ENCODE peak calls at places on chromosome 10, in five cellular contexts. F is AG04450, C is NB4, E is HEK293T, V is AG08395. K is an unnamed sample.

GRCh38 chr10:11760151-11760550 is 18.0 kb downstream of the ECHDC3 start:
- DNase-seq in F (no peak), V (no peak), C (no peak), E (no peak), K (no peak)

GRCh38 chr10:130213286-130214080 is 77.3 kb downstream of the GLRX3 start:
- DNase-seq in E (no peak), C (no peak), F (no peak), V (no peak), K (no peak)

GRCh38 chr10:31126593-31126992 is 94.9 kb upstream of the ZNF438 start:
- DNase-seq in E (no peak), C (no peak), F (no peak), V (no peak), K (no peak)

GRCh38 chr10:1044146-1044545 is 4.8 kb downstream of the IDI1 start:
- DNase-seq in E (no peak), V (no peak), F (no peak), C (no peak), K (no peak)

GRCh38 chr10:73979428-73980407 is 18.2 kb upstream of the VCL start:
- DNase-seq in F (no peak), V (no peak), E (no peak), C (peak), K (no peak)

GRCh38 chr10:22245567-22245966 is 27.8 kb upstream of the EBLN1 start:
- DNase-seq in C (no peak), F (no peak), E (no peak), V (peak), K (no peak)

GRCh38 chr10:11145498-11145855 is 127.8 kb downstream of the CELF2 start:
- DNase-seq in C (peak), F (no peak), E (no peak), V (no peak), K (peak)

GRCh38 chr10:130022501-130023299 is 58.6 kb upstream of the EBF3 start:
- DNase-seq in E (no peak), V (peak), F (peak), C (peak), K (no peak)

GRCh38 chr10:6086375-6087233 is 2.2 kb upstream of the RBM17 start:
- DNase-seq in F (peak), V (peak), E (peak), C (peak), K (peak)

GRCh38 chr10:21527634-21528451 is 2.4 kb upstream of the SKIDA1 start:
- DNase-seq in V (no peak), C (peak), F (no peak), E (no peak), K (no peak)

GRCh38 chr10:6114758-6115410 is 26.1 kb downstream of the RBM17 start:
- DNase-seq in C (no peak), V (peak), E (no peak), F (no peak), K (no peak)

GRCh38 chr10:132202070-132202970 is 15.6 kb downstream of the DPYSL4 start:
- DNase-seq in V (no peak), F (no peak), E (no peak), C (no peak), K (no peak)

GRCh38 chr10:1156921-1157614 is 100.9 kb downstream of the WDR37 start:
- DNase-seq in F (no peak), E (no peak), V (no peak), C (no peak), K (no peak)

GRCh38 chr10:91076991-91077548 is 143.4 kb upstream of the PCGF5 start:
- DNase-seq in C (no peak), V (no peak), F (no peak), E (no peak), K (no peak)

GRCh38 chr10:26486985-26487850 is 49.1 kb downstream of the APBB1IP start:
- DNase-seq in F (peak), V (peak), E (no peak), C (peak), K (peak)

GRCh38 chr10:73653701-73654100 is 2.1 kb downstream of the SYNPO2L start:
- DNase-seq in C (peak), E (no peak), V (no peak), F (no peak), K (no peak)

GRCh38 chr10:126867567-126868365 is 37.5 kb upstream of the DOCK1 start:
- DNase-seq in C (no peak), V (peak), F (peak), E (no peak), K (no peak)

GRCh38 chr10:73910764-73911552 is at the start of gene PLAU:
- DNase-seq in E (peak), C (peak), F (no peak), V (peak), K (no peak)

GRCh38 chr10:75165684-75166622 is 44.6 kb upstream of the VDAC2 start:
- DNase-seq in V (no peak), C (peak), E (no peak), F (no peak), K (no peak)

GRCh38 chr10:129694633-129695356 is 227.8 kb downstream of the MGMT start:
- DNase-seq in C (no peak), V (no peak), E (no peak), F (no peak), K (no peak)

GRCh38 chr10:1548596-1548995 is 188.7 kb downstream of the ADARB2 start:
- DNase-seq in E (no peak), C (no peak), V (no peak), F (no peak), K (no peak)

GRCh38 chr10:78335691-78336401 is 302.2 kb downstream of the RPS24 start:
- DNase-seq in E (no peak), F (peak), V (peak), C (no peak), K (no peak)

GRCh38 chr10:93566435-93567276 is at the start of gene FFAR4:
- DNase-seq in F (no peak), V (no peak), E (no peak), C (peak), K (no peak)

GRCh38 chr10:43727935-43728334 is 79.3 kb upstream of the ZNF32 start:
- DNase-seq in F (no peak), V (no peak), E (no peak), C (no peak), K (no peak)

GRCh38 chr10:3772349-3773222 is 12.4 kb downstream of the KLF6 start:
- DNase-seq in V (no peak), C (no peak), E (no peak), F (no peak), K (no peak)

GRCh38 chr10:11765141-11765540 is 23.0 kb downstream of the ECHDC3 start:
- DNase-seq in V (no peak), F (no peak), C (no peak), E (no peak), K (no peak)

GRCh38 chr10:86687750-86688149 is 19.4 kb downstream of the LDB3 start:
- DNase-seq in E (no peak), V (peak), F (peak), C (no peak), K (no peak)

GRCh38 chr10:12181065-12181775 is 14.5 kb downstream of the NUDT5 start:
- DNase-seq in F (no peak), E (no peak), V (no peak), C (peak), K (no peak)

GRCh38 chr10:72124984-72125383 is 36.6 kb upstream of the SPOCK2 start:
- DNase-seq in C (no peak), E (no peak), F (peak), V (peak), K (no peak)

GRCh38 chr10:35641430-35642015 is 573 bp downstream of the FZD8 start:
- DNase-seq in C (no peak), E (no peak), V (peak), F (no peak), K (no peak)

GRCh38 chr10:6659451-6659850 is 79.4 kb upstream of the PRKCQ start:
- DNase-seq in V (no peak), F (no peak), C (no peak), E (no peak), K (no peak)

GRCh38 chr10:79982861-79983260 is 34.0 kb upstream of the SFTPD start:
- DNase-seq in E (no peak), F (no peak), C (no peak), V (no peak), K (no peak)

GRCh38 chr10:84525120-84525806 is 196.9 kb downstream of the CCSER2 start:
- DNase-seq in E (no peak), C (no peak), V (no peak), F (no peak), K (no peak)

GRCh38 chr10:78286186-78286585 is 252.5 kb downstream of the RPS24 start:
- DNase-seq in C (no peak), E (no peak), V (no peak), F (no peak), K (no peak)

GRCh38 chr10:89213191-89213808 is 6.2 kb upstream of the CH25H start:
- DNase-seq in F (no peak), C (peak), V (no peak), E (peak), K (no peak)

GRCh38 chr10:57818522-57818921 is 449.2 kb downstream of the IPMK start:
- DNase-seq in C (no peak), V (no peak), F (no peak), E (no peak), K (no peak)

GRCh38 chr10:61757525-61758397 is 95.0 kb downstream of the CABCOCO1 start:
- DNase-seq in C (no peak), V (peak), F (no peak), E (no peak), K (no peak)

K was measured in effector CD8-positive, alpha-beta T cell.